ENCODE peak calls at places on chromosomes 11 and 22, in six cellular contexts. O is adrenal gland, B is esophagus squamous epithelium, A is cardiac muscle cell, M is kidney epithelial cell, X is GM23338. R is an unnamed sample.
A peak's percentile ranks its signal among the peaks of the same experiment; 100 is the strongest.

GRCh38 chr11:125364085-125364822 is 131.8 kb downstream of the FEZ1 start:
- DNase-seq in A (no peak), X (no peak), M (no peak), B (no peak), O (no peak), R (no peak)

GRCh38 chr11:118979434-118979833 is 7.9 kb downstream of the FOXR1 start:
- DNase-seq in X (peak; percentile 66), B (no peak), M (no peak), A (no peak), O (no peak), R (no peak)

GRCh38 chr22:32801436-32802290 is at the start of gene TIMP3:
- DNase-seq in X (peak; percentile 90), M (no peak), O (peak; percentile 80), B (no peak), A (peak; percentile 95), R (no peak)

GRCh38 chr22:46116491-46116958 is 33.8 kb upstream of the PPARA start:
- DNase-seq in A (peak; percentile 93), M (no peak), O (peak; percentile 98), B (peak; percentile 75), X (peak; percentile 92), R (peak; percentile 27)

GRCh38 chr11:78149646-78150045 is 10.2 kb upstream of the ALG8 start:
- DNase-seq in O (peak; percentile 54), X (no peak), B (no peak), A (no peak), M (no peak), R (peak; percentile 28)

GRCh38 chr11:8055111-8055835 is 25.7 kb upstream of the TUB start:
- DNase-seq in X (peak; percentile 75), A (no peak), M (no peak), B (no peak), O (no peak), R (no peak)

GRCh38 chr22:44325718-44326548 is 13.2 kb upstream of the SHISAL1 start:
- DNase-seq in A (no peak), O (no peak), B (no peak), X (no peak), M (no peak), R (peak; percentile 14)

GRCh38 chr11:89736566-89736965 is 26.5 kb downstream of the TRIM77 start:
- DNase-seq in A (no peak), M (no peak), X (no peak), O (no peak), B (no peak), R (no peak)

GRCh38 chr11:108873938-108874337 is 209.1 kb downstream of the DDX10 start:
- DNase-seq in A (no peak), O (no peak), X (no peak), M (no peak), B (no peak), R (peak; percentile 59)

GRCh38 chr22:28032896-28033295 is 113.8 kb upstream of the PITPNB start:
- DNase-seq in O (no peak), B (no peak), M (no peak), X (no peak), A (peak; percentile 63), R (no peak)

DNA sequence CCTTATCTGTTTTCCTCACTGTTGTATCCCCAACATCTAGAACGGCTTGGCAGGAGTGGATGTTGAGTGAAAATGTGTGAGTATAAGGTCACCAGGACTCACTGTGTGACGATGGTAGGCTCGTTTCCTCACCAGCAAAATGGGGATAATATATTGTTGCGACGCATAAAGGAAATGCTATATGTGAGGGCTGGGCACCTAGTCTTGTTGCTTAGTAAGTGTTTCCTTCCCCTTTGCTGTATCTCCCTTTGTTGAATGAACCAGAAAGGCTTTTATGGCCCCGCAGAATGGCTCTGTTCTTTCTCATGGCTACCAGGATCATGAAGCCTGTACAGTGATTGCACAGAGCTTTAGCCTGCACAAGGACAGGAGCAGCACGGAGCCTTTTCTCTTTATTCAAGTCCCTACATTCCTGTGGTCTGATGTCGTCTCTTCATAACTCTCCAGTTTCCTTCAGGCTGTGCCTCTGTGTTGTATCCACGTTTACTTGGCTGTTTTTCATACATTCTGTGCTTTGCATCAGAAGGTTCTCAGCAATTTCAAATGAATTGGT is 5.4 kb downstream of the TNRC6B start:
- DNase-seq in A (peak; percentile 77), M (peak; percentile 54), O (peak; percentile 16), X (no peak), B (no peak), R (peak; percentile 69)
- H3K4me3 ChIP-seq in A (no peak overlapping the region), M (no peak overlapping the region), O (no peak overlapping the region), X (peak overlapping the region; percentile 6), B (no peak overlapping the region), R (no peak overlapping the region)

DNA sequence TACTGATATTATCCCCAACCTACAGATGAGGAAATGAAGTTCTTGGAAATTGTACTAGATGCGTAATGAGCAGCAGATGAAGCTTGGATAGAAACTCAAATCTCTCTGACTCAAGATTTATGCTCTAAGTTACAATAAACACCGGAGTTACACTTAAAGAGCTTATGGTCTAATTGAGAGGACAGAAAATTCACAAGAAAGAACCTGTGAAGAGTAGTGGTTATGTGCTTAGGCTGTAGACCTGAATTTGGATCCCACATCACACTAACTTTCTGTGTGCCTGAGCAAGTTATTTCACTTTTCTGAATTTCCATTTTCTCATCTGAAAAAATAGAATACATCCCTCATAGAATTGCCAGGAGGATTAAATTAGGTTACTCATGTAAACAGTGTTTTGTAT is 58.5 kb downstream of the FLI1 start:
- DNase-seq in A (no peak), O (no peak), X (no peak), M (no peak), B (no peak), R (no peak)
- TF ChIP-seq CTCF in A (no peak), O (no peak), X (no peak), M (no peak), B (no peak), R (no peak)

GRCh38 chr11:128696930-128697329 is 3.1 kb downstream of the FLI1 start:
- DNase-seq in X (no peak), B (no peak), M (no peak), O (no peak), A (no peak), R (no peak)
- H3K4me3 ChIP-seq in X (no peak overlapping the region), B (no peak overlapping the region), M (no peak overlapping the region), O (peak overlapping the region; percentile 19), A (no peak overlapping the region), R (no peak overlapping the region)

DNA sequence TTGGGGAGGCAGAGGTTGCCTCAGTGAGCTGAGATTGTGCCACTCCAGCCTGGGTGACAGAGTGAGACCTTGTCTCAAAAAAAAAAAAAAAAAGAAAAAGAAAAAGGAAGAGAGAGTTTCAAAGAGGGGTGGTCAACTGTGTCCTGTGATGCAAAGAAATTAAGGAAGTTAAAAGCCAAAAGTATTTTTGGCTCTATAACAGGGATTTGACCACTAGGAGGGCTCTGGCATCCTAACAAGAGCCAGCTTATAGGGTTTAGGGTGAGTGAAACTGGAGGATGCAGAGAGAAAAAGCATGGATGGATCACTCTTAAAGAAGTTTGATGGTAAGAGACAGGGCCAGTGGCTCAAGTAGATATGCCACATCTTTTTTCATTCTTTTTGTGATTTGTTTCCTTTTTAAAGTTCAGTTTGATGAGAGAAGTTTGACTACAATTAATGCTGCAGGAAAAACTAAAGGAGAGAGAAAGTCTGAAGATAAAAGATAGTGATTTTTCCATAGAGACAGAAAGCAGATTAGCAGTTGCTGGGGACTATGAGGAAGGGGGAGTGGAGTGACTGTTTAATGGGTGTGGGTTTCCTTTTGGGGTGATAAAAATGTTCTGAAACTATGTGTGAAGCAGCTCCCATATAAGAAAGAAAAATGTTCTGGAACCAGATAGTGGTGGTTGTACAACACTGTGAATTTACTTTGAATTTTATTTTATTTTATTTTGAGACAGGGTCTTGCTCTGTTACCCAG is 11.1 kb upstream of the MICAL2 start:
- DNase-seq in A (no peak), O (no peak), B (no peak), M (no peak), X (no peak), R (no peak)
- TF ChIP-seq CTCF in A (peak; percentile 22), O (no peak), B (no peak), M (no peak), X (no peak), R (no peak)

R was measured in AG09309.